ENCODE peak calls at places on chromosomes 13 and 19, in five cellular contexts. E, C, X, N and S are unnamed samples.

GRCh38 chr19:28685802-28686201 is 527.1 kb downstream of the UQCRFS1 start:
- DNase-seq in E (no peak), N (no peak), X (no peak), C (no peak), S (no peak)

GRCh38 chr19:11736696-11737095 is 2.0 kb downstream of the ZNF823 start:
- DNase-seq in X (no peak), N (no peak), C (peak), E (no peak), S (no peak)

GRCh38 chr19:6073858-6074708 is 36.2 kb downstream of the RFX2 start:
- DNase-seq in X (no peak), E (no peak), N (no peak), C (no peak), S (no peak)

GRCh38 chr19:10815007-10815531 is 20.9 kb downstream of the TMED1 start:
- DNase-seq in N (no peak), X (no peak), E (no peak), C (no peak), S (no peak)

GRCh38 chr19:51509823-51510660 is 8.4 kb upstream of the SIGLEC12 start:
- DNase-seq in E (no peak), C (no peak), X (no peak), N (no peak), S (no peak)

GRCh38 chr13:90447034-90447734 is 900.3 kb upstream of the MIR17HG start:
- DNase-seq in N (no peak), X (no peak), E (no peak), C (no peak), S (no peak)

GRCh38 chr19:44512326-44513298 is 12.3 kb upstream of the ZNF180 start:
- DNase-seq in C (no peak), N (no peak), X (peak), E (no peak), S (no peak)

GRCh38 chr13:103188688-103189326 is 122.6 kb upstream of the SLC10A2 start:
- DNase-seq in C (no peak), X (no peak), N (no peak), E (no peak), S (no peak)

GRCh38 chr13:46606915-46607413 is 54.0 kb downstream of the LRCH1 start:
- DNase-seq in C (no peak), X (no peak), E (no peak), N (no peak), S (no peak)

GRCh38 chr19:14370169-14370998 is 10.9 kb upstream of the ADGRE5 start:
- DNase-seq in C (no peak), N (peak), X (peak), E (no peak), S (peak)

GRCh38 chr19:36169084-36169760 is 17.0 kb upstream of the COX7A1 start:
- DNase-seq in E (no peak), C (peak), N (no peak), X (no peak), S (no peak)

GRCh38 chr13:51034906-51035305 is 76.2 kb downstream of the C13orf42 start:
- DNase-seq in N (no peak), C (no peak), X (no peak), E (no peak), S (no peak)

GRCh38 chr13:105334211-105334610 is 1201.3 kb downstream of the EFNB2 start:
- DNase-seq in N (no peak), E (no peak), C (no peak), X (no peak), S (no peak)

GRCh38 chr13:48653074-48654054 is at the start of gene CYSLTR2:
- DNase-seq in E (no peak), N (no peak), C (no peak), X (peak), S (peak)

GRCh38 chr13:31073859-31074718 is 87.6 kb downstream of the HSPH1 start:
- DNase-seq in X (no peak), E (no peak), C (no peak), N (no peak), S (no peak)

GRCh38 chr19:6059996-6060599 is 50.2 kb downstream of the RFX2 start:
- DNase-seq in N (no peak), C (no peak), E (no peak), X (no peak), S (no peak)

GRCh38 chr13:53137777-53138176 is 109.2 kb downstream of the OLFM4 start:
- DNase-seq in E (no peak), N (no peak), X (no peak), C (no peak), S (no peak)

GRCh38 chr19:44308011-44308410 is 3.2 kb upstream of the ZNF235 start:
- DNase-seq in E (no peak), X (no peak), N (no peak), C (no peak), S (no peak)

GRCh38 chr13:48158915-48159314 is 64.0 kb upstream of the MED4 start:
- DNase-seq in N (no peak), C (no peak), E (no peak), X (no peak), S (no peak)

GRCh38 chr19:23259961-23260360 is 9.8 kb upstream of the ZNF724 start:
- DNase-seq in X (no peak), N (no peak), C (no peak), E (no peak), S (no peak)

GRCh38 chr13:106507560-106508274 is 27.7 kb downstream of the EFNB2 start:
- DNase-seq in E (no peak), N (no peak), X (no peak), C (no peak), S (no peak)

GRCh38 chr19:3365447-3366103 is 808 bp upstream of the NFIC start:
- DNase-seq in X (no peak), N (no peak), E (peak), C (peak), S (no peak)
- H3K27ac ChIP-seq in X (no peak), N (peak), E (peak), C (peak), S (no peak)

DNA sequence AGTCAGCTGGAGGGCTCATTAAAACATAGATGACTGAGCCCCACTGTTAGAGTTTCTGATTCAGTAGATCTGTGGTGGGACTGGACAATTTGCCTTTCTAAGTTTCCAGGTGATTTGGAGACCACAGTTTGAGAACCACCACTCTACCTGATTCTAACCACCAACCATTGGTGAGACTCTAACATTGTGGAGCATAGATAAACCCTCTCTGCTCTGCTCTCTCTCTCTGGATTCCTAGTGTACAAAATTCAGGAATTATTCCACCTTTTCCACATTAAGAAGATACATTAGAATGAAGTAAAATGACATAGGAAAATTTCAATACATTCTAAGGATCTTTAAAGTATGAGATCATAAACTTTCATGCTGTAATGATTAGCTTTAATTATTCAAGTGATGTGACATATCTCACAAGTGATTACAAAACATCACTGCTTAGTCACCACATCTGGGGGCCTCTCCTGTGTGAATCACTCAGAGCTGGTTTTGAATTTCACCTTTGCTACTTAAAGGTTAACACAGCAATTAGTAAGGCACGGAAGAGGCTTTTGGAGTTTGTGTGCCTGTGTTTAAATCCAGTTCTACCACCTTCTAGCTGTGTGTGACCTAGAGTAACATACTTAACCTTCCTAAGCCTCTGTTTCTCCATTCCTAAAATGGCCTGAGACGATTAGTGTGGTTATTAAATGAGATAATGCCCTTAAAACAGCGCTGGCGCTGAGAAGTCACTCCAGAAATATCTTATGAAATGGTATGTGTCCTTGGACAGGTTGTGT is 78.5 kb upstream of the NBEA start:
- DNase-seq in X (no peak), N (no peak), C (no peak), E (no peak), S (no peak)
- H3K27ac ChIP-seq in X (no peak), N (no peak), C (no peak), E (no peak), S (no peak)

DNA sequence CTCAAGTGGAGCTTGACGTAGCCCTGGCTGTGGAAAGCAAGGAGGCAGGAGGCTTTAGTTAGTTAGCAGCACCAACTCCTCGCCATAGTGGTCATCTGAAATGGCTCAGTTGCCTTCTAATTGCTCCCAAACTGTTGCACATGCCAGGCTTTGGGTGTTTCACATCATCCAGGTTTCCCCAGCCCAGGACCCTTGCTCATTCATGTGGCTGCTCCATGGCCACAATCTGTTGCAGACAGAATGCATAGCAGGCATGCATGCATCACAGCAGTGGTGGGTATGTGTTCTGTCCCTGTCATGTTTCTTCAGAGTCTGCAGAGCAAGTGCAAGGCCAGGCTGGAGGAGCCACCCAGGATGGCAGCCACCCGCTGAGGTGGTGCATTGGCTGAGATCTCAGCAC is 407.6 kb downstream of the TSHZ3 start:
- DNase-seq in C (no peak), X (no peak), N (no peak), E (no peak), S (no peak)
- H3K27ac ChIP-seq in C (no peak), X (no peak), N (no peak), E (no peak), S (no peak)

GRCh38 chr13:80010846-80011245 is 330.1 kb downstream of the SPRY2 start:
- DNase-seq in E (no peak), X (no peak), N (no peak), C (no peak), S (no peak)
- H3K27ac ChIP-seq in E (peak), X (no peak), N (no peak), C (no peak), S (no peak)

DNA sequence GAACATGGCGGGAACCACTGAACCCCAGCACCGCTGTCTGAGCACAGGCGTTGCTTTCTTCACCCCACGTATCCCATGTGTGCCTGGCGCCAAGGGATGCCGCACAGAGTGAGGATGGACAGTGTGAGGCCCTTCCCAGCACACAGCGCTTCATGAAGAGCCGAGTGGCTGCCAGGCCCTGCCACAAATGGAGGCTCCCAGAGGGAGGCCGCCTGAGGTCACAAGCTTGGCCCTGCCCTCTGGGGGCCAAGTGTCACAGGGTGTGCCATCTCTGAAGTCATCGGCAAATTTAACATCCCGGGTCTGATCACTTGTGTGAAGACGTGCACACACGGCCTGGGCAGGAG is 24.4 kb downstream of the MPND start:
- DNase-seq in N (no peak), C (no peak), E (no peak), X (no peak), S (no peak)
- H3K27ac ChIP-seq in N (no peak), C (peak), E (no peak), X (no peak), S (peak)

GRCh38 chr19:42423462-42424344 is 3.5 kb downstream of the LIPE start:
- DNase-seq in X (peak), N (peak), C (peak), E (peak), S (peak)

GRCh38 chr19:42426643-42427042 is 545 bp downstream of the LIPE start:
- DNase-seq in E (no peak), C (no peak), N (no peak), X (no peak), S (no peak)

GRCh38 chr19:42424345-42424707 is 2.9 kb downstream of the LIPE start:
- DNase-seq in E (no peak), C (no peak), N (no peak), X (no peak), S (no peak)

GRCh38 chr19:42422576-42423461 is 4.4 kb downstream of the LIPE start:
- DNase-seq in N (peak), E (peak), C (no peak), X (peak), S (peak)

DNA sequence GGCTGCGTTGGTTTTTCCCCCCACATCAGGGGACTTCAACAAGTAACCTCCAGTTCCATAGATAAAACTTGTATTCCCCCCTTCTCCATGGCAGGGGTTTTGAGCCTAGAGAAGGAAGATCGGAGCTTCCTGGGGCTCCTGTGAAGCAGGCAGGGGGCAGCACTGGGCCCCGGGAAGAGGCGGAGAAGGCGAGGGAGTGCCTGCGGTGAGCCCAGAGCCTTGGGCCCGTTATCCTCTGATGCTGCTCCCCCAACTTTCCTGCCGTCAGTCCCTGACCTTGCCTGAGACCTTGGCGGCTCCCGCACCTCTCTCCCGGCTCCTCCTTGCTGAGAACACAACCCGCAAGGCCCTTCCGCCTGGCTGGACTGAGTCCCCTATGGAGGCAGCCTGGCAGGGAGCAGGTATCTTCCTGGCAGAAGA is 2.5 kb downstream of the LIPE start:
- DNase-seq in X (no peak), E (no peak), C (no peak), N (no peak), S (no peak)
- H3K27ac ChIP-seq in X (no peak), E (peak), C (no peak), N (no peak), S (no peak)

GRCh38 chr19:42285546-42285945 is 16.4 kb upstream of the PRR19 start:
- DNase-seq in N (no peak), E (no peak), X (no peak), C (no peak), S (no peak)

GRCh38 chr19:42287017-42287825 is 14.7 kb upstream of the PRR19 start:
- DNase-seq in N (no peak), E (no peak), X (no peak), C (no peak), S (no peak)

GRCh38 chr19:42284641-42285341 is 15.7 kb downstream of the CIC start:
- DNase-seq in E (no peak), C (peak), X (peak), N (no peak), S (no peak)

GRCh38 chr19:42286349-42287016 is 15.4 kb upstream of the PRR19 start:
- DNase-seq in C (peak), N (no peak), X (no peak), E (no peak), S (no peak)

GRCh38 chr19:42285988-42286348 is 16.0 kb upstream of the PRR19 start:
- DNase-seq in C (no peak), E (no peak), X (no peak), N (no peak), S (no peak)
- H3K27ac ChIP-seq in C (peak), E (peak), X (no peak), N (peak), S (peak)

GRCh38 chr19:982567-983170 is 1.5 kb upstream of the WDR18 start:
- DNase-seq in E (peak), N (peak), X (peak), C (peak), S (peak)
- H3K27ac ChIP-seq in E (peak), N (no peak), X (no peak), C (no peak), S (peak)

DNA sequence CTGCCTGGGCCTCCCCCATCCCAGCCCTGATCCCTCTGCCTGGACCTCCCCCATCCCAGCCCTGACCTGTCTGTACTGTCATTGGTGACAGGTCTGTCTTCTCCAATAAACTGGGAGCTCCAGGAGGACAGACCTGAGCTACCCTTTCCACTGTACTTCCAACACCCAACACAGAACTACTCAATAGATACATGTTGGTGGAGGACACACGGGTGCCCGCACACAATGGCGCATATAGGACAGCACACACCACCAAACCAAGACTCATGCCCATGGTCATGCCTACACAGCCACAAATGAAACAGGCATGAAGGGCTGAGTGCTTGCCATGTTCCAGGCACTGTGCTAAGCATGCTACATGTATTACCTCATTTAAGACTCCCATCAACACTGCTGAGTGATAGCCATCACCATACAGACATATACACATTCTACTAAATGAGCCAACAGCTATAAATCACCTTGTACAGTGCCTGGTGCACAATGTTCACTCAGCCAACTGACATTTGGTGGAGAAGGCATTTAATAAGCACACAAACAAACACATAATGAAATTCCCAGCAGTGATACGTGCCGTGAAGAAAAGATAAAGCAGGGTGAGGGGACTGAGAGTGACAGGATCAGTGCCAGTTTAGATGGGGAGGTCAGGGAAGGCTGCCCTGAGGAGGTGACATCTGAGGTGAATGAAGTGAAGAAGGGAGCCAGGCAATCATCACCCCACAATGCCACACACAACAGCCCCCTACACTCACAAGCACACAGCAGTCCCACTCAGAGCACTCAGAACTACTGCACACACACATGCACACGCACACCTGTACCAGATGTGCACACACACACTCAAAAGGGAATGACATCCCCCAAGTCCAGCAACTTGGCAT is 857 bp downstream of the POU2F2 start:
- DNase-seq in C (no peak), N (no peak), E (no peak), X (no peak), S (no peak)
- H3K27ac ChIP-seq in C (no peak), N (no peak), E (no peak), X (peak), S (peak)

DNA sequence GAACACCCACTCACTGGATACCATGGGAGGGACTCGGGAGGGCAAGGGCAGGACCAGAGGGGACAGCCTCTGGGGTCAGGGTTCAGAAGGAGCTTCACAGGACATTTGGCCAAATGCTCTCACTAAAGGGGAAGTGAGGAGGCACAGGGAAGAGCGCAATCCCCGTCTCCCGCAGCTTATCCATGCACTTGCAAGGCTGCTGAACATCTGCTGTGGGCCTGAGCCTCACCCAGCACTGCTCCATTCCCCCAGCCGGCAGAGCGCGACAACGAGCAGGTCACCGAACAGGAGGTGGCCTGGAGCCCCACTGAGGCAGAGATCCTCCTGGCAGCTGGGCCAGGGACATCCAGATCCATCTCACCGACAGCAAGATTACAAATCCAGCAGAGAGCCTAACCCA is 23.3 kb downstream of the ELAVL1 start:
- DNase-seq in E (no peak), X (no peak), C (no peak), N (no peak), S (no peak)
- H3K27ac ChIP-seq in E (no peak), X (no peak), C (peak), N (no peak), S (no peak)